ENCODE peak calls at places on chromosomes 1 and 21, in eight cellular contexts. M is fibroblast of mammary gland; S is endothelial cell; J is uterus; I is T follicular helper cell; Z is NCI-H1417; P is stimulated activated CD8-positive, alpha-beta memory T cell treated with anti-CD3 and anti-CD28 coated beads, Interleukin-12 subunit alpha, Interleukin-12 subunit beta, amount 100 ng/mL, for 4 hours; Y is GM04504. U is an unnamed sample.

GRCh38 chr1:51953079-51953478 is 37.4 kb downstream of the RAB3B start:
- DNase-seq in M (no peak), S (no peak), J (no peak), I (no peak), Z (no peak), P (no peak), Y (no peak), U (no peak)

GRCh38 chr21:43365611-43366426 is 61.1 kb downstream of the SIK1 start:
- DNase-seq in M (no peak), S (no peak), J (no peak), I (no peak), Z (no peak), P (no peak), Y (no peak), U (no peak)

GRCh38 chr1:119551218-119551617 is 44.2 kb downstream of the HSD3B1 start:
- DNase-seq in M (no peak), S (no peak), J (no peak), I (no peak), Z (no peak), P (no peak), Y (no peak), U (no peak)

GRCh38 chr1:34924759-34925555 is 4.5 kb downstream of the DLGAP3 start:
- DNase-seq in M (peak), S (peak), J (peak), I (peak), Z (no peak), P (no peak), Y (peak), U (peak)

GRCh38 chr1:202643397-202644218 is 66.6 kb downstream of the SYT2 start:
- DNase-seq in M (no peak), S (no peak), J (no peak), I (no peak), Z (no peak), P (no peak), Y (no peak), U (no peak)

GRCh38 chr1:160112370-160112769 is 3.2 kb upstream of the ATP1A2 start:
- DNase-seq in M (peak), S (no peak), J (no peak), I (no peak), Z (no peak), P (no peak), Y (no peak), U (no peak)

GRCh38 chr1:193569696-193570269 is 383.4 kb upstream of the B3GALT2 start:
- DNase-seq in M (peak), S (no peak), J (no peak), I (no peak), Z (no peak), P (no peak), Y (no peak), U (peak)

GRCh38 chr21:34844033-34844923 is 175.5 kb downstream of the CLIC6 start:
- DNase-seq in M (peak), S (no peak), J (peak), I (no peak), Z (no peak), P (no peak), Y (no peak), U (no peak)

GRCh38 chr1:185440877-185441276 is 123.8 kb upstream of the IVNS1ABP start:
- DNase-seq in M (no peak), S (no peak), J (no peak), I (no peak), Z (no peak), P (no peak), Y (no peak), U (peak)